ENCODE peak calls at places on chromosomes 12 and 14, in eight cellular contexts. M is Daoy; G is cardiac muscle cell; U is CD4-positive, CD25-positive, alpha-beta regulatory T cell; J is CD8-positive, alpha-beta memory T cell; N is left lung; D is kidney tubule cell; W is AG08395. L is an unnamed sample.

GRCh38 chr12:105706321-105706972 is 376.0 kb downstream of the C12orf75 start:
- DNase-seq in M (peak; percentile 89), G (no peak), U (no peak), J (no peak), N (no peak), D (peak; percentile 81), W (peak; percentile 15), L (no peak)

GRCh38 chr12:15698377-15698867 is 90.8 kb downstream of the EPS8 start:
- DNase-seq in M (no peak), G (no peak), U (no peak), J (no peak), N (no peak), D (no peak), W (no peak), L (no peak)

GRCh38 chr12:76878045-76878898 is 547 bp downstream of the CSRP2 start:
- DNase-seq in M (peak; percentile 46), G (peak; percentile 60), U (peak; percentile 6), J (no peak), N (peak; percentile 37), D (peak; percentile 43), W (peak; percentile 16), L (peak; percentile 66)

GRCh38 chr14:100246809-100247428 is 8.0 kb downstream of the YY1 start:
- DNase-seq in M (peak; percentile 44), G (peak; percentile 75), U (peak; percentile 21), J (peak; percentile 24), N (no peak), D (peak; percentile 67), W (peak; percentile 56), L (no peak)

GRCh38 chr12:31234955-31235867 is 90.7 kb downstream of the SINHCAF start:
- DNase-seq in M (peak; percentile 54), G (peak; percentile 55), U (no peak), J (no peak), N (no peak), D (peak; percentile 47), W (peak; percentile 66), L (no peak)

GRCh38 chr12:103626498-103626897 is 39.4 kb downstream of the STAB2 start:
- DNase-seq in M (peak; percentile 86), G (peak; percentile 44), U (no peak), J (no peak), N (no peak), D (peak; percentile 83), W (no peak), L (no peak)

GRCh38 chr12:109719123-109720022 is 5.7 kb downstream of the FAM222A start:
- DNase-seq in M (no peak), G (no peak), U (no peak), J (no peak), N (no peak), D (peak; percentile 27), W (no peak), L (no peak)

GRCh38 chr12:74780458-74781241 is 243.0 kb downstream of the ATXN7L3B start:
- DNase-seq in M (peak; percentile 43), G (no peak), U (no peak), J (no peak), N (no peak), D (peak; percentile 72), W (no peak), L (no peak)

L was measured in pancreas.